ENCODE peak calls at places on chromosomes 16 and 17, in nine cellular contexts. U, I, B, Z, Y, F, L, D and J are unnamed samples.

GRCh38 chr16:4273858-4274291 is 1.1 kb upstream of the TFAP4 start:
- DNase-seq in U (no peak), I (peak), B (peak), Z (peak), Y (peak), F (peak), L (peak), D (peak), J (no peak)

GRCh38 chr17:6105608-6106007 is 35.4 kb downstream of the WSCD1 start:
- DNase-seq in U (no peak), I (no peak), B (no peak), Z (no peak), Y (no peak), F (no peak), L (no peak), D (no peak), J (no peak)

GRCh38 chr17:56230660-56231059 is 77.4 kb downstream of the ANKFN1 start:
- DNase-seq in U (no peak), I (no peak), B (peak), Z (no peak), Y (peak), F (no peak), L (no peak), D (no peak), J (peak)

GRCh38 chr17:32142038-32142856 is at the start of gene RHOT1:
- DNase-seq in U (peak), I (peak), B (peak), Z (peak), Y (peak), F (peak), L (peak), D (peak), J (peak)

GRCh38 chr16:66973716-66974115 is 12.7 kb downstream of the CES3 start:
- DNase-seq in U (no peak), I (no peak), B (no peak), Z (no peak), Y (no peak), F (no peak), L (no peak), D (no peak), J (no peak)

GRCh38 chr16:9092963-9093477 is 1.6 kb downstream of the HAPSTR1 start:
- DNase-seq in U (no peak), I (no peak), B (no peak), Z (no peak), Y (peak), F (no peak), L (no peak), D (peak), J (no peak)

GRCh38 chr17:28743243-28744103 is at the start of gene TRAF4:
- DNase-seq in U (peak), I (peak), B (peak), Z (peak), Y (peak), F (peak), L (no peak), D (peak), J (peak)

GRCh38 chr17:64355536-64356303 is 34.9 kb downstream of the PECAM1 start:
- DNase-seq in U (no peak), I (no peak), B (peak), Z (peak), Y (no peak), F (no peak), L (no peak), D (no peak), J (peak)

GRCh38 chr17:47649972-47650524 is 329 bp downstream of the KPNB1 start:
- DNase-seq in U (no peak), I (no peak), B (no peak), Z (no peak), Y (no peak), F (no peak), L (no peak), D (no peak), J (no peak)

GRCh38 chr16:4677994-4678393 is 15.4 kb upstream of the NUDT16L1 start:
- DNase-seq in U (no peak), I (no peak), B (no peak), Z (no peak), Y (no peak), F (no peak), L (no peak), D (no peak), J (no peak)

GRCh38 chr17:7217113-7217987 is 2.3 kb downstream of the DLG4 start:
- DNase-seq in U (peak), I (peak), B (peak), Z (peak), Y (peak), F (no peak), L (no peak), D (peak), J (peak)

GRCh38 chr17:59815965-59816364 is 76.8 kb downstream of the TUBD1 start:
- DNase-seq in U (no peak), I (peak), B (peak), Z (no peak), Y (no peak), F (no peak), L (no peak), D (no peak), J (no peak)

GRCh38 chr16:84774810-84775209 is 45.0 kb upstream of the CRISPLD2 start:
- DNase-seq in U (peak), I (peak), B (peak), Z (peak), Y (no peak), F (peak), L (no peak), D (no peak), J (peak)

GRCh38 chr16:610513-611381 is 20.0 kb upstream of the WFIKKN1 start:
- DNase-seq in U (no peak), I (no peak), B (peak), Z (no peak), Y (peak), F (peak), L (no peak), D (no peak), J (no peak)

GRCh38 chr16:72987480-72987901 is 60.4 kb downstream of the ZFHX3 start:
- DNase-seq in U (no peak), I (no peak), B (no peak), Z (no peak), Y (no peak), F (peak), L (peak), D (no peak), J (no peak)

DNA sequence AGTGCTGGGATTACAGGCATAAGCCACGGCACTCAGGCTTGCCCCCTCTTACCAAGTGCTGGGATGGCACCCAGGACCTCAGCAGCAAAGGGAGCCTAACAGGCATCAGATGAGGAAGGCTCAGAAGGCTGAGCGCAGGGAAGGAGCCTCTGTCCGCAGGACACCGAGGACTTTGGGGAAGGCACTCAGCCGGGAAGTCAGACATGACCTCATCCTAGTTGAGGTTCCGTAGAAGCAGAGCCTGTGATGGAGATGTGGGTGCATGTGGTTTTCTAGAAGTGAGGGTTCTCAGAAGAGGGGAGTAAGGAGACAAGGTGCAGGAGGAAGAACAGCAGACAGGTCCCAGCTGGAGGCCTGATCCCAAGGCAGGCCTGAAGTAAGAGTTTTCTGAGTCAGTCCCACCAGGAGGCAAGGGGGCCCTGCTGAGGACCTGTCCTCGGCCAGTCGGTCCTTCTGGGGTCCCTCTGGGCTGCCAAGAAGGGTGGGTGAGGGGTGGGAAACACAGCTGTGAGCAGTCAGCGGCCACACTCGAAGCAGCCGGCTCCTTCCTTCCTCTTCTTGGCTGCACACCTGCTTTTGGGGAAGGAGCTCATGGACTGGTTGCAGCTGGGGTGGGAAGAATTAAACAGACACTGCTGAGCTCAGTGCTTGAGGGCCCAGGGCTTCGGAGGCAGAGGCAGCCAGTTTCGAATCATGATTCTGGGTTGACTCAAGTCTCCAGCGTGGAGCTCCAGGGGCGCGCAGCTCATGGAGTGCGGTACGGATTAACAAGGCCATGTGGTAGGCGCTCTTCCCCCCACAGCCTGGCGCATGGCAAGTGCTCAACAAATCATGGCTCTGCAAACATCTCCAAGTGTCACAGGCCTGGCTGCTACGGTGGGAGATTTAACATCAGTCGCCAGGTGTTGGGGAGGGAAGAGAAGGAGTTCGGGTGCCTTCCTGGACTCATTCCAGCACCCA is 38.9 kb upstream of the SNN start:
- DNase-seq in U (peak), I (peak), B (peak), Z (peak), Y (no peak), F (no peak), L (no peak), D (peak), J (peak)
- H3K27ac ChIP-seq in U (no peak), I (peak), B (no peak), Z (peak), Y (peak), F (peak), L (peak), D (no peak), J (peak)

DNA sequence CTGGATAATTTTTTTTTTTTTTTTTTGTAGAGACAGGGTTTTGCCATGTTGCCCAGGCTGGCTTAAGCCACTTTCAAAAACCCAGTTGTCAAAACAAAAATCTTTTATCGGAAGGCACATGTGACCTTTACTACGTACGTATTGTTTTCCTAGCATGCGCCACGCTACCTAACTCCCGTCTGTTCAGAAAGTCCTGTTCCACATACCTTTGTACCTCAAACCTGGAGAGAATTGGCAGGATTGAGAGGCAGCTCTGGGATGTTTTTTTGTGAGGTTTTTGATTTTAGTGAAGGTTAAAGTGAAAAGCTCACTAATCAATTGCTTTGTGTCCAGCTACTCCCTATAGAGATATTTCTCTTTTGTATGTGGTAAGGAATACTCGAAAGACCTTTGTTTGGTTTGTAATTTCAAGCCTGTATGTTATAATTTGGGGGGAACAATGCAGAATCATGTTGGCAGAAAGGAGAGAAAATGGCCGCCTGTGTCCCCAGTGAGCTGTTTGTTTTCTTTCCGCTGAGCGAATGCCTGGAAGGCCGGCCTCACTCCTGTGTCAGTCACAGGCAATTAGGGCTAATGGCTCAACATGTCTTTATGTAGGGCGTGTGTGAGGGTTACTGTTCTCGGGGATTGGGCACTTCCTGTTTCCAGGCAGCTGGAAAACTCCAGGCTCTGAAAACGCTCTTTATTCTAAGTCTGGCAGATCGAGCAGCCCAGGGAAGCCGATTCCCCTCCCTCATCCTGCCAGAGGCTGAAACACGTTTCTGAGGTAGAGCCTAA is 60.8 kb upstream of the CLEC18A start:
- DNase-seq in U (no peak), I (peak), B (peak), Z (peak), Y (peak), F (peak), L (peak), D (peak), J (peak)
- H3K27ac ChIP-seq in U (no peak), I (peak), B (peak), Z (peak), Y (peak), F (no peak), L (no peak), D (peak), J (no peak)

GRCh38 chr17:41691031-41691777 is 2.5 kb downstream of the EIF1 start:
- DNase-seq in U (no peak), I (peak), B (no peak), Z (peak), Y (no peak), F (no peak), L (no peak), D (no peak), J (no peak)
- H3K27ac ChIP-seq in U (no peak), I (peak), B (peak), Z (no peak), Y (peak), F (no peak), L (no peak), D (no peak), J (peak)

GRCh38 chr17:50148226-50149098 is 2.0 kb downstream of the PPP1R9B start:
- DNase-seq in U (no peak), I (peak), B (peak), Z (peak), Y (peak), F (peak), L (peak), D (peak), J (no peak)
- H3K27ac ChIP-seq in U (peak), I (peak), B (peak), Z (peak), Y (peak), F (no peak), L (no peak), D (peak), J (peak)

DNA sequence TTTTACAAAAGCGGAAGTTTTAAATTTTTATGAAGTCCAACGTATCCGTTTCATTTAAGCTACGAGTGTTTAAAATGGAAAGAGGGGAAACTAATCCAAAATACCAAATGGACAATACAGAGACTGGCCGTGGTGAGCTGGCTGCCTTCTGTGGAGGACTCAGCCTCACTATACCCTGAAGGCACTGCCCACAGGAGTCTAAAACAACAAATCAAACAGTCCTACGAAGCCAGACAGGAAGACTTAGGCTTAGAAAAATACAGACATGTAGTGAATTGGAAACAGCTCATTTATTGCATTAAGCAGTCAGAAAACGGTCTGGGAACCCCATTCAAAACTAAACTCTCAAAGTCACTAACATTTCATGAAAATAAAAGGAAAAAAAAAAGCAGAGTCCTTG is 75.1 kb downstream of the CYTH1 start:
- DNase-seq in U (peak), I (no peak), B (peak), Z (no peak), Y (no peak), F (peak), L (no peak), D (no peak), J (no peak)
- H3K27ac ChIP-seq in U (no peak), I (peak), B (no peak), Z (no peak), Y (no peak), F (peak), L (peak), D (no peak), J (peak)

DNA sequence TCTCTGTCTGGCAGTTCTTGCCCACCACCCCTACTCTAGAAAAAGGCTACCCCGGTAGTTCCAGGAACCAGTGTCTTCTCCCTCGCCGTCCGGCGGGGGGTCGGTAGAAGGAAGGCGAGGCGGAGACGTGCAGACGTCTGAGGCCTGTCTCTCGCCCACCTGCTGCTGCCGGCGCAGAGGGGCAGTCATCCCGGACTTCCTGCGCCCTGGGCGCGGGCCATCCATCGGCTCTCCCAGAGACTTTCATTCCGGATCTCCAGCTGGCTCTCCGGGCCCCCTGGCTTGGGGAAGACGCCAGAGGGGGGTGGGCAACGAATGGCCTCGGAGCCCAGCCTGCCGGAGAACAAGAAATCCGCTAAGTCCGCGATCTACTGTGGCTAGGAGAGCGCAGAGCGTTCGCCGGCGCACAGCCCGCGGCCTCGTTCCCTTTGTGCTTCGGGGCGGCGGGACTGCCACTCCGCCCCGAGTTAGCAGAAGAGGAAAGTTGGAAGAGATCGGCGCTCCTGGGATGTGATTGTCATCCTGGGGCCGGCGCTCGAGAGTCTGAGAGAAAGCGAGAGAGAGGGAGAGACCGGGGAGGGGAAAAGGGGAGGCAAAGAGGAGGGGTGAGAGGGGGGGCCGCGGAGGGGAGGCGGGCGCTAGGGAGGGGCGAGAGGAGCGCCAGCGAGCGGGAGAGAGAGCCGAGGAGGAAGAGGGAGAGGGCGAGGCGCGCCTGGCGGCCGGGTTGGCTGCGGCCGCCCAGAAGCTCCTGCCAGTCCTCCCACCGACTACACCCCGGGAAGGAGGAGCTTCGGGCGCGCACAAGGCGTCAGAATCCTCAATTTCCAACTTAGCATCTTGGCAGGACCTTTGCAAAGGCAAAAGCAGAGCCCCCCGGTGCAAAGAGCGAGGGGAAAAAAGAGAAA is at the start of gene IRX5:
- DNase-seq in U (peak), I (peak), B (peak), Z (peak), Y (peak), F (peak), L (peak), D (peak), J (peak)
- H3K27ac ChIP-seq in U (peak), I (peak), B (no peak), Z (no peak), Y (peak), F (peak), L (peak), D (peak), J (peak)

DNA sequence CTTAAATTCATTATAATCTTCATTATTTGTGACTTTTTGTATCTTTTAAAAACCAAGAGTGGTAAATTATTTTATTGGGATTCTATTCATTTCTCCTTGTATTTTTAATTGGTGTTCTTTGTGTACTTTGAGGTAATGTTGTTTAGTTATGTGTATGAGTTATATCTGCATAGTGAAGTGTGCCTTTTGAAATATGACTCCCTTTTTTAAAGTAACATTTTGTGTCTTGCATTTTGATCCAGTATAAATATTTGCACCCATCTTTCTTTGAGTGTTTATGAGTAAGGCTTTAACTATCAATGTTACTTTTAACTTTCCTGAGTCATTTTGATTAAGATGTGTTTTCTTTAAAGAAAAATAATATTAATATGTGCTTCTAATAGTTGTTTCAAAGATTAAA is 90.0 kb upstream of the MYOCD start:
- DNase-seq in U (no peak), I (no peak), B (no peak), Z (peak), Y (no peak), F (no peak), L (no peak), D (no peak), J (no peak)
- H3K27ac ChIP-seq in U (no peak), I (no peak), B (no peak), Z (no peak), Y (no peak), F (no peak), L (no peak), D (no peak), J (no peak)

GRCh38 chr17:72419866-72420774 is 299.3 kb downstream of the SOX9 start:
- DNase-seq in U (no peak), I (no peak), B (peak), Z (no peak), Y (peak), F (no peak), L (no peak), D (no peak), J (peak)
- H3K27ac ChIP-seq in U (peak), I (peak), B (no peak), Z (no peak), Y (peak), F (peak), L (peak), D (no peak), J (peak)